ENCODE peak calls at places on chromosomes 12 and 14, in seven cellular contexts. W is RPMI7951, F is uterus, U is PC-3, D is EL, E is fibroblast of lung, T is NCI-H2081. R is an unnamed sample.

GRCh38 chr12:108850854-108851573 is 6.4 kb downstream of the SSH1 start:
- DNase-seq in W (peak), F (peak), U (no peak), D (peak), E (peak), T (no peak), R (no peak)

GRCh38 chr12:89416049-89416792 is 63.9 kb upstream of the DUSP6 start:
- DNase-seq in W (no peak), F (no peak), U (no peak), D (no peak), E (no peak), T (no peak), R (no peak)

GRCh38 chr12:127401005-127401404 is 866.0 kb upstream of the TMEM132C start:
- DNase-seq in W (peak), F (no peak), U (peak), D (peak), E (peak), T (no peak), R (no peak)

GRCh38 chr12:103955811-103956514 is 9.7 kb upstream of the TDG start:
- DNase-seq in W (no peak), F (no peak), U (no peak), D (no peak), E (no peak), T (no peak), R (no peak)

GRCh38 chr12:6849976-6850560 is 1.0 kb downstream of the CDCA3 start:
- DNase-seq in W (no peak), F (no peak), U (no peak), D (no peak), E (no peak), T (no peak), R (no peak)

GRCh38 chr14:75991753-75992152 is 6.2 kb downstream of the IFT43 start:
- DNase-seq in W (no peak), F (no peak), U (no peak), D (no peak), E (no peak), T (no peak), R (no peak)

GRCh38 chr12:43861847-43862150 is 25.9 kb downstream of the TMEM117 start:
- DNase-seq in W (peak), F (no peak), U (no peak), D (no peak), E (no peak), T (no peak), R (no peak)

GRCh38 chr12:92078167-92079053 is 67.2 kb downstream of the BTG1 start:
- DNase-seq in W (peak), F (no peak), U (peak), D (peak), E (peak), T (no peak), R (no peak)

GRCh38 chr14:101844752-101845151 is 83.2 kb downstream of the PPP2R5C start:
- DNase-seq in W (no peak), F (no peak), U (no peak), D (no peak), E (no peak), T (no peak), R (no peak)

GRCh38 chr14:86714153-86714552 is 1184.2 kb downstream of the FLRT2 start:
- DNase-seq in W (no peak), F (no peak), U (no peak), D (no peak), E (no peak), T (no peak), R (no peak)

GRCh38 chr12:106739318-106739717 is 35.2 kb upstream of the RIC8B start:
- DNase-seq in W (no peak), F (no peak), U (peak), D (no peak), E (no peak), T (no peak), R (no peak)

GRCh38 chr14:21257395-21258193 is 11.6 kb downstream of the HNRNPC start:
- DNase-seq in W (peak), F (no peak), U (no peak), D (peak), E (no peak), T (no peak), R (no peak)

GRCh38 chr12:58496411-58496810 is 423.9 kb downstream of the LRIG3 start:
- DNase-seq in W (peak), F (no peak), U (peak), D (peak), E (no peak), T (no peak), R (no peak)

GRCh38 chr14:89447182-89447970 is 30.3 kb upstream of the FOXN3 start:
- DNase-seq in W (no peak), F (no peak), U (no peak), D (no peak), E (no peak), T (no peak), R (no peak)

GRCh38 chr12:57859121-57859520 is 12.6 kb upstream of the CTDSP2 start:
- DNase-seq in W (no peak), F (no peak), U (no peak), D (no peak), E (no peak), T (no peak), R (no peak)

GRCh38 chr14:51513933-51514332 is 137.8 kb upstream of the FRMD6 start:
- DNase-seq in W (no peak), F (no peak), U (no peak), D (no peak), E (no peak), T (no peak), R (no peak)

GRCh38 chr14:91246051-91246852 is 1.7 kb upstream of the GPR68 start:
- DNase-seq in W (no peak), F (no peak), U (no peak), D (no peak), E (no peak), T (peak), R (no peak)